ENCODE peak calls at places on chromosome 13, in seven cellular contexts. L is colonic mucosa; V is IMR-90; Q is uterus; N is CD4-positive, CD25-positive, alpha-beta regulatory T cell; O is ovary; S is HCT116. K is an unnamed sample.

GRCh38 chr13:41513600-41513999 is 56.2 kb downstream of the RGCC start:
- DNase-seq in V (no peak), L (no peak), N (no peak), O (no peak), S (no peak), Q (no peak), K (no peak)

GRCh38 chr13:83211301-83211700 is 671.0 kb downstream of the SLITRK1 start:
- DNase-seq in L (no peak), V (peak; percentile 70), S (no peak), O (no peak), Q (no peak), N (no peak), K (no peak)

GRCh38 chr13:72284791-72285190 is 417.8 kb upstream of the DACH1 start:
- DNase-seq in O (no peak), V (no peak), N (no peak), S (no peak), L (no peak), Q (no peak), K (no peak)

GRCh38 chr13:88744289-88744688 is 1073.1 kb downstream of the SLITRK5 start:
- DNase-seq in Q (no peak), O (no peak), N (no peak), V (no peak), S (no peak), L (no peak), K (no peak)

GRCh38 chr13:113820813-113821651 is 42.8 kb downstream of the GAS6 start:
- DNase-seq in S (no peak), V (peak; percentile 99), O (peak; percentile 87), Q (peak; percentile 94), N (no peak), L (no peak), K (peak; percentile 82)

GRCh38 chr13:50106559-50106958 is 91.3 kb downstream of the KCNRG start:
- DNase-seq in L (no peak), O (no peak), N (peak; percentile 31), S (no peak), Q (no peak), V (no peak), K (no peak)

GRCh38 chr13:24923305-24923640 is 159.3 kb downstream of the RNF17 start:
- DNase-seq in S (no peak), O (no peak), L (no peak), Q (no peak), N (no peak), V (peak; percentile 75), K (no peak)

GRCh38 chr13:34867590-34867989 is 74.5 kb upstream of the NBEA start:
- DNase-seq in V (peak; percentile 8), N (no peak), S (no peak), L (no peak), Q (no peak), O (no peak), K (peak; percentile 20)

GRCh38 chr13:46103037-46103436 is 1.8 kb downstream of the CPB2 start:
- DNase-seq in S (no peak), V (no peak), O (no peak), N (no peak), Q (no peak), L (no peak), K (no peak)

GRCh38 chr13:29922896-29923295 is 72.5 kb upstream of the UBL3 start:
- DNase-seq in N (no peak), Q (no peak), O (no peak), S (no peak), L (no peak), V (peak; percentile 71), K (peak; percentile 56)

GRCh38 chr13:48066310-48066989 is 28.5 kb downstream of the MED4 start:
- DNase-seq in N (no peak), V (peak; percentile 16), S (no peak), O (no peak), L (no peak), Q (no peak), K (peak; percentile 70)

GRCh38 chr13:65868106-65868505 is 1362.0 kb downstream of the PCDH9 start:
- DNase-seq in L (no peak), S (no peak), O (no peak), N (no peak), V (no peak), Q (no peak), K (no peak)

GRCh38 chr13:51683537-51684050 is 99.3 kb downstream of the WDFY2 start:
- DNase-seq in O (no peak), L (no peak), Q (no peak), S (no peak), N (no peak), V (no peak), K (no peak)

GRCh38 chr13:113669231-113669870 is 2.3 kb downstream of the GRK1 start:
- DNase-seq in L (no peak), N (no peak), O (peak; percentile 13), Q (peak; percentile 6), V (no peak), S (no peak), K (no peak)

GRCh38 chr13:75481176-75482069 is 546 bp downstream of the TBC1D4 start:
- DNase-seq in S (no peak), O (peak; percentile 72), Q (peak; percentile 25), N (peak; percentile 15), L (peak; percentile 52), V (no peak), K (no peak)

GRCh38 chr13:74575729-74576125 is 441.5 kb upstream of the KLF12 start:
- DNase-seq in Q (peak; percentile 29), S (no peak), V (peak; percentile 33), O (peak; percentile 77), N (peak; percentile 28), L (peak; percentile 34), K (no peak)

GRCh38 chr13:28531195-28531955 is 36.4 kb upstream of the FLT1 start:
- DNase-seq in Q (peak; percentile 40), L (peak; percentile 33), S (no peak), O (peak; percentile 34), N (no peak), V (peak; percentile 30), K (no peak)

GRCh38 chr13:94065741-94066140 is 413.7 kb downstream of the DCT start:
- DNase-seq in V (peak; percentile 78), Q (no peak), S (no peak), L (no peak), O (no peak), N (no peak), K (no peak)

GRCh38 chr13:49997935-49998334 is 1.1 kb downstream of the TRIM13 start:
- DNase-seq in S (no peak), L (peak; percentile 31), Q (no peak), O (no peak), V (no peak), N (no peak), K (peak; percentile 33)

GRCh38 chr13:76830805-76831204 is 55.4 kb downstream of the KCTD12 start:
- DNase-seq in L (no peak), Q (no peak), N (no peak), S (no peak), V (no peak), O (no peak), K (no peak)

DNA sequence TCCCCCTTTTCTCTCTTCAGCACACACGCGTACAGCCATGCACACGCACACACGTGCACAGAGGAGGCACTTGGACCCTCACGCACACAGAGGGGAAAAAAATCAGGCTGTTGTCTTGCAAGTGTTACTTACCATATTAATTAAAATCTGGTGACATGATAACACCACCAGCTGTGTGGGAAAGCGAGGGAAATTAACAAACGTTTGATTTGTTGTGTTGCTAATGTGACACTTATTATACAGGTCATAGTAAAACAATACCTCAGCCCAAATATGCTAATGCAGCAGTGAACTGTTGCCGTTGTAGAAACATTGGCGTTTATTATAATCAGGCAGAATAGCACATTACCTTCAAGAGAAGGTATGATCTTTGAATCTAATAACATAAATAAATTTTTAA is 211.7 kb downstream of the TEX29 start:
- DNase-seq in V (no peak), O (no peak), L (no peak), Q (no peak), N (no peak), S (no peak), K (no peak)
- H3K27me3 ChIP-seq in V (no peaks in the 10 kb centered on the region), O (no peaks in the 10 kb centered on the region), L (peaks cover 4% of the 10 kb centered on the region), Q (peaks cover 7% of the 10 kb centered on the region), N (peaks cover 26% of the 10 kb centered on the region), S (peaks cover 63% of the 10 kb centered on the region), K (no peaks in the 10 kb centered on the region)

GRCh38 chr13:39601636-39602035 is 1.4 kb downstream of the LHFPL6 start:
- DNase-seq in O (no peak), L (no peak), N (no peak), V (no peak), Q (no peak), S (no peak), K (no peak)
- H3K4me3 ChIP-seq in O (peak overlapping the region; percentile 86), L (peak overlapping the region; percentile 66), N (no peak overlapping the region), V (peak overlapping the region; percentile 80), Q (peak overlapping the region; percentile 81), S (no peak overlapping the region), K (no peak overlapping the region)

GRCh38 chr13:36130168-36130541 is 1.0 kb downstream of the DCLK1 start:
- DNase-seq in Q (no peak), V (no peak), N (no peak), L (no peak), S (no peak), O (no peak), K (no peak)
- H3K27me3 ChIP-seq in Q (no peaks in the 10 kb centered on the region), V (peaks cover 31% of the 10 kb centered on the region), N (peaks cover 4% of the 10 kb centered on the region), L (peaks cover 8% of the 10 kb centered on the region), S (no peaks in the 10 kb centered on the region), O (no peaks in the 10 kb centered on the region), K (peaks cover 20% of the 10 kb centered on the region)

DNA sequence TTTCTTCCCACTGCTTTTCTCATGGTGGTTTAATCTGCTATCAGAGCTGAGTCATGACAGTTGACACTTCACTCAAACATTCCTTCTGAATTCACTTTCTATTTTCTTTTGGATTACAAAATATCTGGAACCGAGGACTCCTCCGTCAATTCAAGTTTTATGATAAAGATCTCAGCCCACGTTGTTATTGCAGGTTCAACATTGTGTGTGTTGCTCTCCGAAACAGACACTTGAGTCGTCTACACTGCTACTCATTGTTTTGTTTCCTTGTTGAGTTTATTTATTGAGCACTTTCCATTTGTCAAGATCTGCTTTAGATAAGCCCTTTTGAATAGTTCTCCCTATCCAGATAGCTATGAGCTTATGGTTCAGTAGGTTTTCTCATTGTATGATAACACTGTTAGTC is 636.1 kb upstream of the GPC6 start:
- DNase-seq in O (no peak), S (no peak), N (no peak), V (peak; percentile 3), L (no peak), Q (no peak), K (peak; percentile 21)
- H3K4me3 ChIP-seq in O (no peak overlapping the region), S (no peak overlapping the region), N (no peak overlapping the region), V (no peak overlapping the region), L (no peak overlapping the region), Q (no peak overlapping the region), K (no peak overlapping the region)

GRCh38 chr13:23458972-23459371 is 25.5 kb upstream of the SACS start:
- DNase-seq in O (no peak), Q (no peak), S (no peak), N (no peak), V (no peak), L (no peak), K (no peak)
- H3K27me3 ChIP-seq in O (no peaks in the 10 kb centered on the region), Q (no peaks in the 10 kb centered on the region), S (no peaks in the 10 kb centered on the region), N (peaks cover 2% of the 10 kb centered on the region), V (no peaks in the 10 kb centered on the region), L (no peaks in the 10 kb centered on the region), K (no peaks in the 10 kb centered on the region)

DNA sequence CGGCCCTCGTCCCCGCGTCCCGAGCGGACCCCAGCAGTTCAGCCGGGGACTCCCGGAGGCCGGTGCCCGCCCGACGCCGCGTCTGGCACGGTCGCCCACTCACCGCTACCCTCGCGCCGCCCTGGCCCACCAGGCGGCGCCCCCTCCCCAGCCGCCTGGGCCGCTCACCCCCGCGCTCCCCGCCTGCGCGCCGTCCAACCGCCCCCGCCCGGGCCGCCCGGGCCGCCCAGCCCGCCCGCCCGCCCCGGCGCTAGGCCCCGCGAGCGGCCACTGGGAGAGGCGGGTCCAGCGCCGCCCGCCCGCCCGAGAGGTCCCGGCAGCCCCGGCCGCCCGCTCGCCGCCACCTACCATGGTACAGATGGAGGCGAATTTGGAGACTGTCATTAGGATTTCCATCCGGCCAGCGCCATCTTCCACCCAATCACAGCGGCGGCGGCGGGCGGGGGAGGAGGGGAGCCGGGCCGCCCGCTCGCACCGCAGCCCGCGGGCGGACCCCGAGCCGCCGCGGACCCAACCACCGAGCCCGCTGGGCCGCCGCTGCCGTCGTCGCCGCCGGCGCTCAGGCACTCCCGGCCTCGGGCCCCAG is at the start of gene USP12:
- DNase-seq in O (no peak), V (peak; percentile 22), N (no peak), L (no peak), S (no peak), Q (peak; percentile 44), K (no peak)
- H3K4me3 ChIP-seq in O (peak within 1 kb of the TSS; percentile 80), V (peak within 1 kb of the TSS; percentile 64), N (peak within 1 kb of the TSS; percentile 93), L (peak within 1 kb of the TSS; percentile 75), S (peak within 1 kb of the TSS; percentile 86), Q (peak within 1 kb of the TSS; percentile 70), K (peak within 1 kb of the TSS; percentile 58)

K was measured in bronchial epithelial cell.